ENCODE peak calls at places on chromosome 21, in six cellular contexts. W is IMR-90, P is neuronal stem cell, E is H9, S is mesenchymal stem cell, N is H1. Z is an unnamed sample.

GRCh38 chr21:42398414-42399030 is 2.7 kb upstream of the TMPRSS3 start:
- DNase-seq in W (no peak), E (no peak), S (no peak), P (no peak), N (no peak), Z (no peak)

GRCh38 chr21:41425954-41426655 is at the start of gene MX1:
- DNase-seq in N (no peak), E (peak), W (peak), P (no peak), S (peak), Z (peak)

GRCh38 chr21:38221594-38221993 is 35.2 kb upstream of the KCNJ15 start:
- DNase-seq in N (no peak), W (no peak), P (no peak), S (no peak), E (no peak), Z (no peak)

GRCh38 chr21:29904359-29905282 is 35.2 kb downstream of the GRIK1 start:
- DNase-seq in N (no peak), E (peak), S (no peak), P (no peak), W (no peak), Z (no peak)

GRCh38 chr21:42389449-42389835 is 6.4 kb downstream of the TMPRSS3 start:
- DNase-seq in E (peak), N (no peak), P (peak), W (no peak), S (no peak), Z (no peak)

GRCh38 chr21:43829575-43830119 is 35.4 kb upstream of the AGPAT3 start:
- DNase-seq in N (no peak), E (no peak), S (no peak), W (no peak), P (no peak), Z (no peak)

GRCh38 chr21:38671716-38672115 is 134.0 kb upstream of the ETS2 start:
- DNase-seq in N (no peak), E (no peak), P (no peak), W (no peak), S (no peak), Z (no peak)

GRCh38 chr21:42164064-42164789 is 54.7 kb upstream of the ABCG1 start:
- DNase-seq in E (no peak), S (peak), N (peak), P (no peak), W (no peak), Z (peak)

GRCh38 chr21:21367583-21367982 is 369.4 kb downstream of the NCAM2 start:
- DNase-seq in W (no peak), E (no peak), P (no peak), N (no peak), S (no peak), Z (no peak)
- H3K14ac ChIP-seq in W (no peak), E (no peak), P (no peak), N (no peak), S (no peak), Z (no peak)

GRCh38 chr21:26961704-26962103 is 5.2 kb downstream of the ADAMTS5 start:
- DNase-seq in N (no peak), S (no peak), E (peak), P (no peak), W (no peak), Z (no peak)
- H3K14ac ChIP-seq in N (no peak), S (no peak), E (no peak), P (no peak), W (peak), Z (no peak)

GRCh38 chr21:19878133-19878532 is 1120.1 kb upstream of the NCAM2 start:
- DNase-seq in S (no peak), W (no peak), N (no peak), P (no peak), E (no peak), Z (no peak)
- H3K14ac ChIP-seq in S (no peak), W (no peak), N (no peak), P (no peak), E (no peak), Z (no peak)

GRCh38 chr21:31447477-31447876 is 103.4 kb upstream of the TIAM1 start:
- DNase-seq in N (no peak), P (no peak), E (no peak), W (peak), S (peak), Z (peak)

GRCh38 chr21:31446206-31446900 is 102.3 kb upstream of the TIAM1 start:
- DNase-seq in S (no peak), E (no peak), N (no peak), P (no peak), W (no peak), Z (no peak)

GRCh38 chr21:31449912-31450535 is 106.0 kb upstream of the TIAM1 start:
- DNase-seq in W (no peak), P (no peak), S (no peak), N (no peak), E (no peak), Z (no peak)

GRCh38 chr21:31442339-31442738 is 98.3 kb upstream of the TIAM1 start:
- DNase-seq in E (no peak), S (no peak), W (no peak), P (no peak), N (no peak), Z (peak)

DNA sequence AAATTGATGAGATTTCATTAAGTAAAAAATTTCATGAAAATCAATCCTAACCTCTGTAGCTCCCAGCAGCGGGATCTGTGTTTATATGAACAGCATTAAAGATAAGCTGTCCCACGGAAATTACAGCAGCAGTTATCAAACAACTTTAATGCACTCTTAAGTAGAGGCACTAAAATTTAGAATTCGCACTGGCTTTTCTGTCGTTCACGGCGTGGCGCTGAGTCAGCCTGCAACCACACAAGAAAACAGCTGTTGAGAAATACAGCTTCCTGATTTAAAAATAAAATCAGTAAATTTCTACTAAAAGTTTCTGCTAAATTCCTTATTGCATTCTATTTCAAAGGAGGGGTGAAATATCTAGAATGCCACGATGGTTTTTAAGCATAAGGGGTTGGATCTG is 100.0 kb upstream of the TIAM1 start:
- DNase-seq in W (peak), P (no peak), S (peak), N (no peak), E (no peak), Z (peak)
- H3K14ac ChIP-seq in W (no peak), P (no peak), S (no peak), N (no peak), E (no peak), Z (no peak)

GRCh38 chr21:36643374-36644250 is 55.3 kb upstream of the SIM2 start:
- DNase-seq in W (no peak), E (no peak), P (no peak), S (no peak), N (no peak), Z (no peak)

GRCh38 chr21:36641886-36642285 is 57.0 kb upstream of the SIM2 start:
- DNase-seq in E (no peak), S (no peak), W (no peak), N (no peak), P (no peak), Z (no peak)

GRCh38 chr21:36641346-36641745 is 57.6 kb upstream of the SIM2 start:
- DNase-seq in E (no peak), N (no peak), S (no peak), W (no peak), P (no peak), Z (no peak)

GRCh38 chr21:36640260-36641244 is 58.4 kb upstream of the SIM2 start:
- DNase-seq in P (no peak), S (peak), N (no peak), W (peak), E (peak), Z (no peak)

DNA sequence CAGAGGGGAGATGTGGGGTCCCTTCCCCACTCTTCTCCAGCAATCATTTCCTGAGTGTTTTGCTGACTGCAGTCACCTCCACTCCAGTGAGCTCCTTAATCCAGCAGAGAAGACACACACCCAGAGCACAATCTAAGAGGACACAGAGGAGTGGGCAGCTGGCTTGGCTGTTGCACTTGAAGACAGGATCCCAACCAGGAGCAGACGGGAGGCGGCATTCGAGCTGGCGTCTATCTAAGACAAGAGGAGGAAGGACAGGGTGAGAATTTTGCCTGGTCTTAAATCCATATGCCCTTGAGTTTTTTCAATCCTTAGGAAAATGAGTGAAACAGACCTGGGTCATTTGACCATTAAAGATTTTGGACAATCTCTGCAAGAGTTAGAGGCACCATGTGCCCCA is 56.1 kb upstream of the SIM2 start:
- DNase-seq in S (no peak), P (no peak), W (no peak), E (no peak), N (no peak), Z (no peak)
- H3K14ac ChIP-seq in S (no peak), P (no peak), W (no peak), E (no peak), N (no peak), Z (no peak)

DNA sequence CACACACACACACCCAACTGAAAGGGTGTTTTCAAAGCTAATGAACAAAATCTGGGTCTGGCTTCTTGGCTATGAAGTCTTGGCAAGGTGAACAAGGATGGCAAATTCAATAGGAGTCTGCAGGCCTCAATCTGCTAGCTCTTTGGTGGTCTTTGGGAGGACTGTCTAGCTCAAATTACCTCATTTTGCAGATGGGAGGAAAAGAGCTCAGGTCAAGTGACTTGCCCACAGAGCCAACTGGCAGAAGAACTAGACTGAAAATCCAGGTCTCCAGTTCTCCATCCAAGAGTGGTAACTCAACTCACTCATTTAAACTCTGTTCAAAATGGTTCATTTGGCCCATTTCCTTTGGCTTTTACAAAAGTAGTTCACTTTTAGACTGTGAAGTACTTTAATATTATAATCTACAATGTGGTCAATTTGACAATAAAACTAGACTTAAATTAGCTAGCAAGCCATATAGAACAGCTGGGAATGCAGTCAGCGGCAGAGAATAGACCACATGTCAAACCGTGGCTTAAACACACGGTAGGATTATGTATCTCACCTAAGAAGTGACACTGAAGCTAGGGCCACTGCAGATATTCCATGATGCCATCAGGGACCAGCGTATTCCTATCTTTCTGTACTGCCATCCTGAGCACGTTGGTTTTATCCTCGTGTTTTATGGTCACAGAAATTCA is 112.9 kb downstream of the APP start:
- DNase-seq in W (no peak), E (no peak), N (no peak), S (no peak), P (no peak), Z (no peak)
- H3K14ac ChIP-seq in W (no peak), E (no peak), N (no peak), S (no peak), P (no peak), Z (no peak)

GRCh38 chr21:45297869-45298268 is 10.2 kb upstream of the POFUT2 start:
- DNase-seq in S (no peak), W (no peak), N (no peak), P (no peak), E (no peak), Z (no peak)
- H3K14ac ChIP-seq in S (no peak), W (no peak), N (no peak), P (no peak), E (no peak), Z (no peak)

GRCh38 chr21:33477066-33477465 is 2.7 kb downstream of the TMEM50B start:
- DNase-seq in P (no peak), E (no peak), W (no peak), N (no peak), S (no peak), Z (no peak)
- H3K14ac ChIP-seq in P (no peak), E (no peak), W (no peak), N (no peak), S (no peak), Z (no peak)

GRCh38 chr21:39972471-39972870 is 105.2 kb downstream of the PCP4 start:
- DNase-seq in E (no peak), P (no peak), W (no peak), S (no peak), N (no peak), Z (peak)

GRCh38 chr21:39976805-39977204 is 109.6 kb downstream of the PCP4 start:
- DNase-seq in E (no peak), S (no peak), N (no peak), P (no peak), W (no peak), Z (no peak)

GRCh38 chr21:39969691-39970364 is 102.6 kb downstream of the PCP4 start:
- DNase-seq in S (no peak), N (no peak), E (no peak), W (no peak), P (no peak), Z (no peak)

GRCh38 chr21:39971961-39972360 is 104.7 kb downstream of the PCP4 start:
- DNase-seq in P (no peak), W (no peak), E (no peak), S (no peak), N (no peak), Z (peak)

DNA sequence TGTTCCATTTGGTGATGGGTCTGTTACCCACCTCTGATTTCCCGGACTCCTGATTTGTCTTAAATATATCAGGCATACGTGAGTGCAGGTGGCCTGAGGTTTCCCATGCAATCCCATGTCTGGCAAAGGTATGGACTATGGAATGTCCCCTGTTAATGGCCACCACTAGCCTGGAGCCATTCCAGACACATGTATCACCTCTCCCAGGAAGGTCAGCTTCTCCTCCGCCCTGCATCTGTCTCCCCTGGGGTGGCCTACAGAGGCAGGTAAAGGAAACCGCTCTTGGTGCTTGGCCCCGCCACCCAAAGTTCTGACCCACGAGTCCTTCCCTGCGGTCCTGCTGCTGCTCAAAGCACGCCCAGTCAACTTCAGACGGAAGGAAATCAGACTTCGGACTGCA is 105.7 kb downstream of the PCP4 start:
- DNase-seq in P (no peak), W (no peak), E (no peak), N (no peak), S (no peak), Z (peak)
- H3K14ac ChIP-seq in P (no peak), W (no peak), E (no peak), N (no peak), S (no peak), Z (no peak)

DNA sequence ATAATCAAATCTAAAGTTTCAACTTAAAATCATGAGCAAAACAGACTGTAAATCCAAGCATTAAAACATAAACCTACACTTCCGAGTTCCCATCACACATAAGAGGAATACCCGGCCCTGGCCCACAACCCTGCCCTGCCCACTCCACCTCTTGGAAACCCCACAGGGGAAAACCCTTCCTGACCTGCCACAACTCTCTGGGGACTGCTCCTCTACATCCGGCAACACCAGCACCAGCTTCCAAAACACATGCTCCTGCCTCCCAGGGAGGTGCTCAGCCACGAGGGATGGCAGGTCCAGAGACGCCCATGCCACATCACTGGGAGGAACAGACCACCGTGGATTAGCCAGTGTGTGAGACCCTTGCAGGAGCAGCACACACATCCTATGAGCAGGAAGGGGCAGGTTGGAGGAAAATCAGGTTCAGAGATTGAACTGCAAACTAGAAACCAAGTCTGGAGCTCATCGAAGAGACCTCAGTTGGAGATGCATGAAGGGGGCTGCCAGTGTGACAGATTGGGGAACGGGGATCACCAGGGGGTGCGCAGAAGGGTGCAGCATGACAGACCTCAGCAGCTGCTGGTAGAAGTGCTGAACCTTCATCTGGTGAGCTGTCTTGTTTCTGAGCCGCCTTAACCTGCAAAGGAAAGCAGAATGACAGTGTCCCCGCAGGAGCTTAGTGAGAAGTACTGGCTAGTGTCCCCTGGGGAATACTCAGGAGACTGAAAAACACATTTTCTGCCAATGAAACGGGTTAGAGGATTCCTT is 25.8 kb upstream of the LSS start:
- DNase-seq in W (no peak), E (no peak), P (no peak), S (no peak), N (no peak), Z (no peak)
- H3K14ac ChIP-seq in W (no peak), E (no peak), P (no peak), S (no peak), N (no peak), Z (no peak)

Z was measured in trophoblast cell.